ENCODE peak calls at places on chromosomes 5 and 9, in five cellular contexts. G is cardiac muscle cell, Z is hepatocyte, W is HCT116, U is colonic mucosa. A is an unnamed sample.

GRCh38 chr5:97854871-97855762 is 672.1 kb upstream of the RIOK2 start:
- DNase-seq in G (peak; percentile 95), Z (peak; percentile 6), W (no peak), U (no peak), A (peak; percentile 77)

GRCh38 chr5:150251504-150251903 is 38.1 kb downstream of the CAMK2A start:
- DNase-seq in G (no peak), Z (no peak), W (no peak), U (no peak), A (no peak)

GRCh38 chr5:132466453-132467291 is 23.9 kb downstream of the IRF1 start:
- DNase-seq in G (peak; percentile 78), Z (no peak), W (no peak), U (no peak), A (peak; percentile 87)

GRCh38 chr5:79516986-79517385 is 3.1 kb upstream of the HOMER1 start:
- DNase-seq in G (no peak), Z (no peak), W (no peak), U (no peak), A (no peak)

GRCh38 chr9:125635888-125636287 is 71.1 kb downstream of the MAPKAP1 start:
- DNase-seq in G (no peak), Z (no peak), W (no peak), U (no peak), A (peak; percentile 73)

GRCh38 chr9:1939926-1940368 is 75.2 kb upstream of the SMARCA2 start:
- DNase-seq in G (peak; percentile 11), Z (peak; percentile 68), W (peak; percentile 8), U (peak; percentile 24), A (peak; percentile 37)

GRCh38 chr5:57725628-57726504 is 243.3 kb upstream of the ACTBL2 start:
- DNase-seq in G (no peak), Z (no peak), W (no peak), U (no peak), A (no peak)

GRCh38 chr5:15499528-15500325 is at the start of gene FBXL7:
- DNase-seq in G (peak; percentile 87), Z (peak; percentile 87), W (no peak), U (peak; percentile 47), A (peak; percentile 77)

GRCh38 chr5:147520450-147520849 is 10.6 kb upstream of the DPYSL3 start:
- DNase-seq in G (peak; percentile 21), Z (peak; percentile 22), W (no peak), U (no peak), A (no peak)

GRCh38 chr5:179403426-179404147 is 58.3 kb upstream of the ADAMTS2 start:
- DNase-seq in G (no peak), Z (no peak), W (no peak), U (no peak), A (no peak)

DNA sequence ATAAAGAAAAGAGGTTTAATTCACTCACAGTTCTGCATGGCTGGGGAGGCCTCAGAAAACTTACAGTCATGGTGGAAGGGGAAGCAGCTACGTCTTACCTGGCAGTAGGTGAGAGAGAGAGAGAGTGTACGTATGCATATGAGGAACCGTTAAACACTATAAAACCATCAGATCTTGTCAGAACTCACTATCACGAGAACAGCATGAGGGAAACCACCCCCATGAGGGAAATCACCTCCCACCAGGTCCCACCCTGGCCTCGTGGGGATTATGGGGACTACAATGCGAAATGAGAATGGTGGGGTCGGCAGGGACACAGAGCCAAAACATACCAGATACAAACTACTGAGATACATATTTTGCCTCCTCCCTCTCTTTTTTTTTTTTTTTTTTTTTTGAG is 10.8 kb upstream of the FER start:
- DNase-seq in G (no peak), Z (no peak), W (no peak), U (no peak), A (no peak)
- H3K27ac ChIP-seq in G (no peak overlapping the region), Z (no peak overlapping the region), W (no peak overlapping the region), U (no peak overlapping the region), A (no peak overlapping the region)

GRCh38 chr5:91206734-91207133 is 176.4 kb downstream of the ARRDC3 start:
- DNase-seq in G (peak; percentile 65), Z (no peak), W (no peak), U (no peak), A (no peak)
- H3K4me1 ChIP-seq in G (peaks cover 12% of the 10 kb centered on the region), Z (peaks cover 5% of the 10 kb centered on the region), W (no peaks in the 10 kb centered on the region), U (no peaks in the 10 kb centered on the region), A (no peaks in the 10 kb centered on the region)

GRCh38 chr5:112418412-112419049 is 546 bp downstream of the EPB41L4A start:
- DNase-seq in G (peak; percentile 7), Z (no peak), W (no peak), U (peak; percentile 25), A (no peak)

GRCh38 chr5:112420111-112420864 is 1.2 kb upstream of the EPB41L4A start:
- DNase-seq in G (peak; percentile 76), Z (peak; percentile 92), W (peak; percentile 56), U (peak; percentile 86), A (peak; percentile 90)

GRCh38 chr5:112419050-112419595 is at the start of gene EPB41L4A:
- DNase-seq in G (peak; percentile 35), Z (peak; percentile 54), W (no peak), U (peak; percentile 45), A (no peak)

GRCh38 chr5:112419596-112420110 is 576 bp upstream of the EPB41L4A start:
- DNase-seq in G (peak; percentile 55), Z (peak; percentile 76), W (peak; percentile 13), U (peak; percentile 65), A (peak; percentile 65)

DNA sequence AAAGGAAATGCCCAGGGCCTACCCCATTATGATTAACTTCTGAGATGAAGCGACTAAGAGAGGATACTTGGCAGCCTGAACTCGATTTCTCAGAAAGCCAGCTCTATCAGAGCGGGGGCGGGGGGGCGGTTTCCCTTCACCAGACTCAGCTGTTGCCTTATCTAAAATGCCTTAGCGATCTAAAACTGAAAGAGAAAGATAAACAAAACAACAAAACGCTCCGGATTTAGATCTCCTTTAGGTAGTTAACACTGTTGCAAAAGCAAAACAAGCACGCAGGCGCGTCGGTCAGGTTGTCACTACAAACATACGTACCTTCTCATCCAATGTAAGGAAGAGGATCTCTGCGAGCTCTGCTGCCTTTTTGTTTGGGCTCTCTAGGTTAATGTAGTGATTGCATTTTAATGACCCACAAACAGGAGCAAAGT is 1.1 kb downstream of the EPB41L4A start:
- DNase-seq in G (peak; percentile 57), Z (peak; percentile 51), W (no peak), U (peak; percentile 62), A (no peak)
- H3K27ac ChIP-seq in G (no peak overlapping the region), Z (peak overlapping the region; percentile 7), W (no peak overlapping the region), U (peak overlapping the region; percentile 74), A (no peak overlapping the region)

DNA sequence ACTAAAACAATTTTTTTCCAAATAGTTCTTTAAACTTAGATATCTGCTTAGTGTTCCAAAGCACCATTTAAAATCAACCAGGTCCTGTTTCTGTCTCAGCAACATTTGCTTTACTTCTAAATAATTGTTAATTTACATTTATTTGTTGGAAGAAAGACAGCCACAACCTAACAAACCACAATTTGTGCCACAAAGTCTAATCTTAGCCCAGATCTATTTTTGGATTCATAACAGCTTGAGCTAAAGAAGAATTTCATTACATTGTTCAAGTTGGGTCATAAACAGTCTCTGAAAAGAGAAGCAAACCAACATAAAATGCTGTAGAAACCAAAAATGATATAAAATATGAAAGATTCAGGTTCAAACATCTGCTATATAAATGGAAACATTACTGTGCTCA is 24.4 kb downstream of the MLLT3 start:
- DNase-seq in G (no peak), Z (no peak), W (no peak), U (no peak), A (no peak)
- H3K4me1 ChIP-seq in G (peaks cover 26% of the 10 kb centered on the region), Z (peaks cover 17% of the 10 kb centered on the region), W (no peaks in the 10 kb centered on the region), U (no peaks in the 10 kb centered on the region), A (no peaks in the 10 kb centered on the region)

GRCh38 chr9:21688108-21689102 is 114.0 kb upstream of the MTAP start:
- DNase-seq in G (peak; percentile 82), Z (no peak), W (no peak), U (no peak), A (no peak)
- H3K27ac ChIP-seq in G (no peak overlapping the region), Z (no peak overlapping the region), W (peak overlapping the region; percentile 99), U (no peak overlapping the region), A (no peak overlapping the region)